ENCODE peak calls at places on chromosomes 12 and 14, in six cellular contexts. J is NCI-H146, B is neuronal stem cell, N is NCI-H2107, O is EL, H is left lobe of liver. P is an unnamed sample.

GRCh38 chr12:113221997-113222729 is 899 bp downstream of the TPCN1 start:
- DNase-seq in J (no peak), B (no peak), N (no peak), O (no peak), H (no peak), P (no peak)

GRCh38 chr12:12600659-12601058 is 11.0 kb upstream of the CREBL2 start:
- DNase-seq in J (no peak), B (no peak), N (no peak), O (no peak), H (no peak), P (no peak)

GRCh38 chr12:116346751-116347150 is 69.3 kb upstream of the MED13L start:
- DNase-seq in J (no peak), B (no peak), N (no peak), O (peak), H (no peak), P (peak)

GRCh38 chr12:62933220-62933870 is 1.6 kb downstream of the PPM1H start:
- DNase-seq in J (peak), B (no peak), N (peak), O (peak), H (no peak), P (no peak)

GRCh38 chr14:71783786-71784185 is 148.4 kb upstream of the RGS6 start:
- DNase-seq in J (no peak), B (no peak), N (no peak), O (no peak), H (no peak), P (no peak)

GRCh38 chr12:53561590-53561953 is 54.3 kb upstream of the NPFF start:
- DNase-seq in J (no peak), B (no peak), N (no peak), O (peak), H (no peak), P (peak)

GRCh38 chr14:24074625-24075484 is 3.5 kb downstream of the CPNE6 start:
- DNase-seq in J (peak), B (no peak), N (no peak), O (no peak), H (peak), P (no peak)

GRCh38 chr12:50599366-50600095 is 94.7 kb downstream of the DIP2B start:
- DNase-seq in J (no peak), B (no peak), N (no peak), O (no peak), H (no peak), P (no peak)

GRCh38 chr14:35883677-35884293 is 57.6 kb downstream of the BRMS1L start:
- DNase-seq in J (peak), B (no peak), N (peak), O (peak), H (no peak), P (no peak)

GRCh38 chr12:40099423-40099853 is 6.4 kb downstream of the SLC2A13 start:
- DNase-seq in J (no peak), B (no peak), N (no peak), O (no peak), H (no peak), P (peak)

GRCh38 chr12:108394196-108394595 is 55.1 kb upstream of the CMKLR1 start:
- DNase-seq in J (no peak), B (no peak), N (peak), O (no peak), H (no peak), P (no peak)

GRCh38 chr12:452667-453210 is 7.0 kb upstream of the B4GALNT3 start:
- DNase-seq in J (peak), B (no peak), N (no peak), O (no peak), H (no peak), P (no peak)

GRCh38 chr12:51351913-51352532 is 5.5 kb upstream of the CELA1 start:
- DNase-seq in J (peak), B (peak), N (peak), O (peak), H (no peak), P (peak)

GRCh38 chr12:68106160-68106559 is 53.4 kb downstream of the IFNG start:
- DNase-seq in J (no peak), B (no peak), N (no peak), O (peak), H (no peak), P (no peak)

GRCh38 chr14:22952418-22952817 is 4.5 kb downstream of the HAUS4 start:
- DNase-seq in J (no peak), B (no peak), N (no peak), O (no peak), H (no peak), P (no peak)

GRCh38 chr12:109541412-109541725 is 31.9 kb downstream of the MMAB start:
- DNase-seq in J (no peak), B (no peak), N (no peak), O (peak), H (no peak), P (no peak)

GRCh38 chr14:87996276-87996592 is 3.3 kb upstream of the GALC start:
- DNase-seq in J (no peak), B (no peak), N (no peak), O (no peak), H (no peak), P (no peak)